ENCODE peak calls at places on chromosomes 4 and X, in four cellular contexts. G, H, W and E are unnamed samples.

GRCh38 chr4:11069581-11069980 is 359.1 kb downstream of the HS3ST1 start:
- DNase-seq in H (no peak), G (no peak), W (no peak), E (no peak)

GRCh38 chr4:180336494-180337090 is 1906.6 kb upstream of the TENM3 start:
- DNase-seq in W (no peak), H (no peak), G (no peak), E (no peak)

GRCh38 chr4:118881512-118882146 is 7.0 kb upstream of the SYNPO2 start:
- DNase-seq in G (no peak), W (no peak), H (no peak), E (no peak)

GRCh38 chr4:181938641-181939040 is 304.6 kb upstream of the TENM3 start:
- DNase-seq in W (no peak), G (no peak), H (no peak), E (no peak)

GRCh38 chrX:47184486-47184885 is 9.1 kb upstream of the UBA1 start:
- DNase-seq in H (no peak), W (no peak), G (no peak), E (no peak)

GRCh38 chrX:137479394-137479793 is 86.5 kb upstream of the ZIC3 start:
- DNase-seq in H (no peak), G (no peak), W (no peak), E (no peak)

GRCh38 chr4:99679204-99679603 is 21.6 kb upstream of the C4orf54 start:
- DNase-seq in G (no peak), H (no peak), W (no peak), E (no peak)

GRCh38 chr4:71974681-71975080 is 57.1 kb upstream of the NPFFR2 start:
- DNase-seq in W (peak; percentile 64), G (no peak), H (no peak), E (no peak)

GRCh38 chr4:36187723-36188333 is 56.5 kb downstream of the ARAP2 start:
- DNase-seq in G (no peak), W (peak; percentile 33), H (no peak), E (no peak)

GRCh38 chrX:2967998-2968909 is 38.1 kb upstream of the ARSH start:
- DNase-seq in H (no peak), W (peak; percentile 71), G (no peak), E (peak; percentile 5)

GRCh38 chr4:25078523-25078922 is 47.8 kb upstream of the LGI2 start:
- DNase-seq in H (no peak), W (no peak), G (no peak), E (no peak)

GRCh38 chrX:25015486-25016360 is at the start of gene ARX:
- DNase-seq in W (peak; percentile 48), G (no peak), H (no peak), E (peak; percentile 37)

GRCh38 chr4:6688879-6689505 is 4.7 kb upstream of the S100P start:
- DNase-seq in W (peak; percentile 97), H (peak; percentile 39), G (peak; percentile 58), E (peak; percentile 81)

GRCh38 chr4:129600898-129601297 is 504.9 kb downstream of the C4orf33 start:
- DNase-seq in W (no peak), G (no peak), H (no peak), E (no peak)

GRCh38 chrX:118904664-118905063 is 69.8 kb upstream of the LONRF3 start:
- DNase-seq in W (no peak), G (no peak), H (no peak), E (no peak)

GRCh38 chr4:47705326-47705981 is 132.4 kb downstream of the CORIN start:
- DNase-seq in G (no peak), H (no peak), W (peak; percentile 36), E (no peak)